ENCODE peak calls at places on chromosomes 16 and 17, in five cellular contexts. W is Panc1; I is naive thymus-derived CD4-positive, alpha-beta T cell; N is T-helper 2 cell; P is GM19239. M is an unnamed sample.

GRCh38 chr16:26605872-26606271 is 460.9 kb upstream of the C16orf82 start:
- DNase-seq in W (no peak), I (peak; percentile 15), N (no peak), P (no peak), M (no peak)

GRCh38 chr16:87457724-87458423 is 35.0 kb downstream of the ZCCHC14 start:
- DNase-seq in W (peak; percentile 90), I (no peak), N (no peak), P (no peak), M (peak; percentile 99)

GRCh38 chr17:77011173-77012011 is 129.4 kb upstream of the SEC14L1 start:
- DNase-seq in W (peak; percentile 4), I (peak; percentile 53), N (no peak), P (no peak), M (peak; percentile 63)

GRCh38 chr17:50471009-50471905 is 2.6 kb upstream of the CHAD start:
- DNase-seq in W (no peak), I (no peak), N (no peak), P (no peak), M (no peak)

GRCh38 chr17:44004761-44005526 is 522 bp downstream of the NAGS start:
- DNase-seq in W (no peak), I (peak; percentile 11), N (no peak), P (no peak), M (no peak)

GRCh38 chr17:80414508-80414802 is 512 bp upstream of the ENDOV start:
- DNase-seq in W (no peak), I (peak; percentile 33), N (no peak), P (no peak), M (peak; percentile 22)

GRCh38 chr16:66247516-66248089 is 118.9 kb upstream of the CDH5 start:
- DNase-seq in W (no peak), I (no peak), N (no peak), P (no peak), M (no peak)

GRCh38 chr17:30393491-30393890 is 14.8 kb downstream of the CPD start:
- DNase-seq in W (no peak), I (no peak), N (no peak), P (no peak), M (no peak)

GRCh38 chr17:39110435-39111136 is 40.9 kb downstream of the PLXDC1 start:
- DNase-seq in W (no peak), I (no peak), N (no peak), P (no peak), M (no peak)

GRCh38 chr17:39663340-39663687 is 1.8 kb upstream of the TCAP start:
- DNase-seq in W (no peak), I (no peak), N (no peak), P (no peak), M (no peak)

GRCh38 chr16:28208824-28209223 is 2.9 kb downstream of the XPO6 start:
- DNase-seq in W (no peak), I (no peak), N (no peak), P (no peak), M (no peak)

GRCh38 chr17:8736796-8737195 is 7.8 kb downstream of the CCDC42 start:
- DNase-seq in W (no peak), I (no peak), N (no peak), P (no peak), M (no peak)

GRCh38 chr16:19858654-19859018 is 26.0 kb downstream of the GPRC5B start:
- DNase-seq in W (no peak), I (no peak), N (no peak), P (no peak), M (no peak)

GRCh38 chr17:34979650-34980352 is 511 bp upstream of the LIG3 start:
- DNase-seq in W (no peak), I (no peak), N (no peak), P (no peak), M (no peak)

GRCh38 chr17:81020767-81021497 is 14.0 kb upstream of the BAIAP2 start:
- DNase-seq in W (no peak), I (no peak), N (no peak), P (no peak), M (no peak)

GRCh38 chr16:57092786-57093301 is 461 bp downstream of the CPNE2 start:
- DNase-seq in W (no peak), I (peak; percentile 53), N (peak; percentile 32), P (peak; percentile 61), M (peak; percentile 51)

GRCh38 chr17:27265333-27265732 is 28.6 kb upstream of the WSB1 start:
- DNase-seq in W (no peak), I (no peak), N (no peak), P (no peak), M (no peak)

GRCh38 chr17:54956802-54957201 is 11.7 kb downstream of the COX11 start:
- DNase-seq in W (no peak), I (no peak), N (no peak), P (no peak), M (no peak)

GRCh38 chr17:12821376-12821940 is 32.2 kb downstream of the ARHGAP44 start:
- DNase-seq in W (no peak), I (no peak), N (no peak), P (no peak), M (no peak)

GRCh38 chr17:76672270-76672851 is 28.8 kb upstream of the ST6GALNAC1 start:
- DNase-seq in W (no peak), I (no peak), N (no peak), P (no peak), M (no peak)